ENCODE peak calls at places on chromosomes 13 and 19, in eight cellular contexts. B is stimulated activated CD4-positive, alpha-beta T cell treated with anti-CD3 and anti-CD28 coated beads, TNF-alpha, amount 100 ng/mL, for 48 hours; G is NCI-H2081 treated with DMSO at 0.1 percent for 48 hours; Y is amygdala; N is neural crest cell; K is stimulated activated CD8-positive, alpha-beta memory T cell treated with anti-CD3 and anti-CD28 coated beads, Interleukin-7, amount 100 ng/mL, for 1 hour; M is endothelial cell of umbilical vein; Q is iPS-NIHi11. T is an unnamed sample.

GRCh38 chr13:44955421-44955820 is 33.9 kb downstream of the NUFIP1 start:
- DNase-seq in B (no peak), G (no peak), Y (no peak), N (no peak), K (no peak), M (no peak), Q (no peak), T (no peak)

GRCh38 chr19:46861691-46862503 is 1.1 kb downstream of the ARHGAP35 start:
- DNase-seq in B (no peak), G (no peak), Y (no peak), N (no peak), K (no peak), M (peak), Q (no peak), T (peak)

GRCh38 chr19:13865578-13866462 is 11.1 kb upstream of the NANOS3 start:
- DNase-seq in B (no peak), G (no peak), Y (no peak), N (no peak), K (no peak), M (no peak), Q (peak), T (peak)

GRCh38 chr13:36029171-36029570 is 102.0 kb downstream of the DCLK1 start:
- DNase-seq in B (no peak), G (peak), Y (no peak), N (no peak), K (no peak), M (no peak), Q (no peak), T (no peak)

GRCh38 chr13:46339035-46339666 is 47.9 kb downstream of the RUBCNL start:
- DNase-seq in B (no peak), G (no peak), Y (no peak), N (no peak), K (no peak), M (no peak), Q (no peak), T (peak)

GRCh38 chr13:24128962-24129361 is 31.6 kb upstream of the SPATA13 start:
- DNase-seq in B (no peak), G (no peak), Y (no peak), N (no peak), K (no peak), M (no peak), Q (no peak), T (no peak)

GRCh38 chr19:18118420-18119242 is 21.1 kb downstream of the MAST3 start:
- DNase-seq in B (no peak), G (no peak), Y (no peak), N (no peak), K (no peak), M (no peak), Q (no peak), T (no peak)

GRCh38 chr19:3725640-3726310 is 17.6 kb downstream of the TJP3 start:
- DNase-seq in B (no peak), G (peak), Y (no peak), N (no peak), K (no peak), M (no peak), Q (peak), T (no peak)

GRCh38 chr13:99301913-99302636 is 5.1 kb downstream of the GPR183 start:
- DNase-seq in B (no peak), G (no peak), Y (no peak), N (no peak), K (no peak), M (no peak), Q (no peak), T (no peak)

GRCh38 chr13:110914293-110915056 is 394 bp downstream of the ANKRD10 start:
- DNase-seq in B (peak), G (no peak), Y (peak), N (peak), K (peak), M (peak), Q (peak), T (peak)

GRCh38 chr13:79451500-79451962 is 29.4 kb upstream of the NDFIP2 start:
- DNase-seq in B (peak), G (no peak), Y (no peak), N (no peak), K (peak), M (peak), Q (peak), T (peak)

GRCh38 chr13:23514076-23514475 is 56.1 kb upstream of the TNFRSF19 start:
- DNase-seq in B (no peak), G (no peak), Y (no peak), N (no peak), K (no peak), M (no peak), Q (no peak), T (no peak)

T was measured in lung microvascular endothelial cell.